ENCODE peak calls at places on chromosomes 6 and 20, in ten cellular contexts. E is SJSA1; T is HL-60; J is CD4-positive, CD25-positive, alpha-beta regulatory T cell; A is IMR-90; C is psoas muscle; H is K562; V is suprapubic skin; Y is effector memory CD4-positive, alpha-beta T cell; N is GM23248. Z is an unnamed sample.

GRCh38 chr6:147341486-147341885 is 137.3 kb downstream of the STXBP5 start:
- DNase-seq in A (no peak), T (no peak), V (no peak), J (no peak), H (no peak), N (no peak), C (no peak), E (no peak), Y (no peak), Z (no peak)

GRCh38 chr6:43186706-43187105 is 4.7 kb downstream of the CUL9 start:
- DNase-seq in N (no peak), C (no peak), V (peak), E (no peak), J (no peak), T (no peak), H (no peak), A (no peak), Y (no peak), Z (no peak)

GRCh38 chr6:87026961-87027360 is 67.9 kb downstream of the CGA start:
- DNase-seq in E (no peak), A (no peak), T (no peak), Y (no peak), V (no peak), H (no peak), N (no peak), C (no peak), J (no peak), Z (no peak)

GRCh38 chr20:21019831-21020655 is 86.1 kb downstream of the LINC00237 start:
- DNase-seq in Y (no peak), J (no peak), H (no peak), N (peak), A (no peak), V (no peak), T (no peak), E (no peak), C (no peak), Z (no peak)

GRCh38 chr6:73308712-73309533 is 45.2 kb downstream of the DPPA5 start:
- DNase-seq in J (no peak), V (no peak), N (no peak), E (no peak), H (peak), T (no peak), Y (no peak), A (no peak), C (no peak), Z (no peak)

GRCh38 chr6:108544586-108544985 is 16.1 kb upstream of the FOXO3 start:
- DNase-seq in V (no peak), E (no peak), Y (no peak), J (no peak), C (no peak), A (peak), N (peak), T (no peak), H (no peak), Z (no peak)

GRCh38 chr6:90083891-90084290 is 189.6 kb downstream of the GJA10 start:
- DNase-seq in H (peak), Y (no peak), J (peak), N (no peak), T (no peak), E (no peak), C (no peak), V (no peak), A (no peak), Z (no peak)

GRCh38 chr6:39342692-39343460 is 20.4 kb upstream of the KCNK16 start:
- DNase-seq in A (no peak), E (no peak), T (no peak), V (no peak), C (no peak), N (no peak), H (no peak), Y (no peak), J (no peak), Z (no peak)

GRCh38 chr20:62805711-62806382 is 1.2 kb downstream of the OGFR start:
- DNase-seq in T (no peak), C (peak), E (no peak), J (no peak), V (no peak), N (no peak), A (no peak), H (peak), Y (no peak), Z (peak)

GRCh38 chr6:36131517-36132220 is 1.4 kb downstream of the MAPK13 start:
- DNase-seq in J (peak), A (peak), C (no peak), E (no peak), H (peak), V (peak), Y (peak), N (peak), T (no peak), Z (peak)

GRCh38 chr20:37899105-37900045 is 3.6 kb upstream of the VSTM2L start:
- DNase-seq in V (no peak), A (no peak), Y (no peak), T (no peak), J (no peak), N (no peak), C (no peak), E (no peak), H (no peak), Z (no peak)

GRCh38 chr20:58233881-58234528 is 5.6 kb upstream of the ANKRD60 start:
- DNase-seq in T (no peak), E (no peak), N (peak), H (peak), J (peak), A (no peak), Y (no peak), C (no peak), V (no peak), Z (peak)

GRCh38 chr6:137820952-137821351 is 46.1 kb upstream of the TNFAIP3 start:
- DNase-seq in J (no peak), N (peak), E (no peak), V (no peak), T (no peak), A (peak), C (no peak), H (no peak), Y (no peak), Z (no peak)

GRCh38 chr20:44020406-44021148 is 105.9 kb downstream of the TOX2 start:
- DNase-seq in V (no peak), N (no peak), E (no peak), A (no peak), C (no peak), Y (no peak), H (no peak), T (no peak), J (no peak), Z (no peak)

GRCh38 chr6:140276719-140277118 is 902.3 kb upstream of the CITED2 start:
- DNase-seq in Y (no peak), T (no peak), N (peak), E (no peak), A (peak), J (no peak), C (no peak), H (no peak), V (no peak), Z (no peak)

GRCh38 chr6:2738373-2738979 is 12.2 kb downstream of the MYLK4 start:
- DNase-seq in E (peak), N (peak), Y (no peak), T (peak), C (no peak), J (peak), V (no peak), A (peak), H (peak), Z (no peak)

GRCh38 chr6:129251669-129252376 is 368.9 kb downstream of the LAMA2 start:
- DNase-seq in C (peak), Y (peak), J (peak), V (no peak), A (peak), E (peak), N (peak), H (peak), T (peak), Z (no peak)

GRCh38 chr20:35821807-35822242 is 50.0 kb downstream of the PHF20 start:
- DNase-seq in E (peak), J (no peak), C (no peak), A (peak), T (no peak), H (peak), V (no peak), Y (no peak), N (peak), Z (no peak)

GRCh38 chr6:167306401-167306998 is 15.4 kb downstream of the UNC93A start:
- DNase-seq in T (no peak), E (no peak), A (no peak), V (no peak), C (no peak), Y (no peak), J (no peak), H (no peak), N (no peak), Z (no peak)

GRCh38 chr20:31666258-31667042 is 28.7 kb downstream of the COX4I2 start:
- DNase-seq in A (no peak), Y (peak), C (peak), V (peak), T (peak), E (no peak), H (peak), J (peak), N (no peak), Z (peak)

GRCh38 chr6:52403627-52404026 is 16.5 kb upstream of the EFHC1 start:
- DNase-seq in Y (no peak), C (no peak), A (no peak), V (peak), J (no peak), T (no peak), H (no peak), E (no peak), N (no peak), Z (no peak)

GRCh38 chr6:4931530-4932505 is 72.0 kb downstream of the RPP40 start:
- DNase-seq in T (no peak), N (peak), V (no peak), E (no peak), A (no peak), H (no peak), C (no peak), Y (no peak), J (no peak), Z (no peak)

GRCh38 chr6:31908791-31909190 is 6.9 kb upstream of the ZBTB12 start:
- DNase-seq in A (peak), E (no peak), V (no peak), N (peak), T (no peak), H (peak), Y (no peak), J (no peak), C (no peak), Z (no peak)

GRCh38 chr20:20594171-20594530 is 118.3 kb downstream of the RALGAPA2 start:
- DNase-seq in A (peak), E (no peak), J (peak), C (no peak), Y (no peak), T (no peak), N (peak), H (peak), V (no peak), Z (no peak)

GRCh38 chr6:30763618-30764489 is 19.5 kb upstream of the IER3 start:
- DNase-seq in J (no peak), N (peak), A (peak), Y (no peak), T (no peak), V (no peak), E (peak), H (peak), C (no peak), Z (no peak)

GRCh38 chr20:32830437-32830836 is 10.7 kb downstream of the MAPRE1 start:
- DNase-seq in N (peak), T (peak), E (no peak), J (no peak), V (no peak), H (no peak), C (no peak), A (peak), Y (no peak), Z (peak)

GRCh38 chr20:43749734-43750294 is 23.0 kb upstream of the GTSF1L start:
- DNase-seq in Y (peak), T (no peak), V (peak), J (peak), C (peak), H (peak), E (peak), N (peak), A (peak), Z (peak)

GRCh38 chr6:143513410-143513809 is 1.9 kb upstream of the FUCA2 start:
- DNase-seq in E (no peak), N (peak), V (no peak), J (peak), H (peak), A (no peak), Y (peak), C (no peak), T (no peak), Z (no peak)

GRCh38 chr6:131182991-131183425 is 47.7 kb downstream of the AKAP7 start:
- DNase-seq in N (peak), H (peak), E (no peak), J (peak), T (no peak), V (no peak), A (peak), Y (no peak), C (no peak), Z (no peak)

GRCh38 chr6:12899080-12899815 is 182.7 kb downstream of the PHACTR1 start:
- DNase-seq in N (no peak), C (no peak), H (no peak), J (no peak), A (no peak), T (no peak), V (no peak), Y (no peak), E (no peak), Z (no peak)
- H3K27ac ChIP-seq in N (no peak), C (no peak), H (no peak), J (no peak), A (no peak), T (no peak), V (no peak), Y (no peak), E (no peak), Z (no peak)

GRCh38 chr6:34606477-34607130 is 50.5 kb upstream of the SPDEF start:
- DNase-seq in J (no peak), T (no peak), V (no peak), N (no peak), E (no peak), Y (no peak), H (no peak), C (no peak), A (no peak), Z (no peak)
- H3K27ac ChIP-seq in J (no peak), T (no peak), V (no peak), N (no peak), E (no peak), Y (no peak), H (no peak), C (no peak), A (no peak), Z (no peak)

DNA sequence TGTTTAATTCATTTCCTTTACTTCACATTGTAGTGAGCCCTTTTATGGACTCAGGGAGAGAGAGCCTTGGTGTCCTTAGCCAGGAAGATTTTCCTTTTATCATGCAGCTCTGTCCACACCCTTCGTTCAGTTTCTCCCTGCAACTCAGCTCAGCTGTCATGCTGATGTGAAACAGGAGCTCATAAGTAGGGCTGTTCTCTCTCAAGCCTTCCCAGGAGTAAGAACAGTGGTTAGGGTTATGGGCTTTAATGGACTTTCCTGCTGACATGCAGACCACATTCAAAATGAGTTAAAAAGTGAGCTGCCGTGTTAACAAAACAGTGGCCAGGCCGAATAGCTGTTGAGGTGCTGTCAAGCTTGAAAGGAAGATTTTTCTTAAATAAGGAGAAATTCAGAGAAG is 104.1 kb downstream of the BCKDHB start:
- DNase-seq in N (no peak), J (no peak), E (no peak), A (no peak), V (no peak), T (no peak), H (peak), Y (no peak), C (no peak), Z (no peak)
- H3K27ac ChIP-seq in N (no peak), J (no peak), E (no peak), A (no peak), V (no peak), T (no peak), H (no peak), Y (no peak), C (no peak), Z (peak)

GRCh38 chr6:169669147-169669546 is 32.7 kb downstream of the WDR27 start:
- DNase-seq in T (no peak), J (no peak), E (no peak), C (no peak), Y (no peak), V (no peak), N (no peak), H (no peak), A (no peak), Z (no peak)
- H3K27ac ChIP-seq in T (no peak), J (no peak), E (no peak), C (no peak), Y (no peak), V (peak), N (no peak), H (no peak), A (no peak), Z (peak)

GRCh38 chr20:41330343-41330720 is 10.3 kb upstream of the LPIN3 start:
- DNase-seq in V (no peak), H (no peak), A (peak), C (no peak), T (no peak), N (peak), Y (no peak), J (no peak), E (no peak), Z (no peak)
- H3K27ac ChIP-seq in V (peak), H (no peak), A (peak), C (peak), T (no peak), N (peak), Y (no peak), J (no peak), E (peak), Z (no peak)

GRCh38 chr6:165404703-165405102 is 95.3 kb upstream of the C6orf118 start:
- DNase-seq in N (no peak), E (no peak), J (no peak), A (peak), H (no peak), Y (no peak), T (no peak), V (no peak), C (no peak), Z (no peak)
- H3K27ac ChIP-seq in N (no peak), E (no peak), J (no peak), A (no peak), H (no peak), Y (no peak), T (no peak), V (no peak), C (no peak), Z (no peak)

GRCh38 chr6:11771473-11772048 is 7.0 kb downstream of the ADTRP start:
- DNase-seq in H (peak), N (peak), J (no peak), V (no peak), A (peak), C (no peak), E (no peak), T (no peak), Y (no peak), Z (no peak)
- H3K27ac ChIP-seq in H (no peak), N (peak), J (no peak), V (peak), A (peak), C (peak), E (peak), T (no peak), Y (no peak), Z (peak)

DNA sequence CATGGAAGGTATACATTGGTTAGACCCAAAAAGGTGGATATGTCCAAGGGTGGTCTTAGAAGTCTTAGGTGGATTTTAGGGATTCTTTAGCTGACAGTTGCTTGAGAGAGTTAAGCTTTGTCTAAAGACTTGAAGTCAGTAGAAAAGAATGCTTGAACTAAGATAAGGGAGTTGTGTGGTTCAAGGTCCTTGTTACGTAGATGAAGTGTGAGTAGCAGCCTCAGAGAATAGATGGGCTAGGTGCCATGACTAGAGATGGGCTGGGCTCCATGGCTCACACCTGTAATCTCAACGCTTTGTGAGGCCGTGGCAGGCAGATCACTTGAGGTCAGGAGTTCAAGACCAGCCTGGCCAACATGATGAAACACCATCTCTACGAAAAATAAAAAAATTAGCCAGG is 1.7 kb downstream of the SHLD1 start:
- DNase-seq in J (no peak), Y (no peak), A (no peak), N (no peak), T (no peak), H (peak), E (no peak), V (no peak), C (no peak), Z (no peak)
- H3K27ac ChIP-seq in J (no peak), Y (no peak), A (no peak), N (no peak), T (no peak), H (peak), E (no peak), V (no peak), C (no peak), Z (no peak)

GRCh38 chr20:47051936-47052566 is 157.4 kb downstream of the EYA2 start:
- DNase-seq in T (no peak), J (no peak), V (no peak), E (no peak), Y (no peak), N (no peak), A (no peak), H (no peak), C (no peak), Z (no peak)
- H3K27ac ChIP-seq in T (no peak), J (no peak), V (no peak), E (no peak), Y (no peak), N (no peak), A (no peak), H (no peak), C (no peak), Z (no peak)

Z was measured in lung.